ENCODE peak calls at places on chromosomes 7 and 10, in four cellular contexts. Q is activated T-helper 1 cell treated with anti-CD3 and anti-CD28 coated beads, Interleukin-2, amount 50 U/mL, for 16 hours; J is NCI-H1417; L is CD4-positive, CD25-positive, alpha-beta regulatory T cell. E is an unnamed sample.
A peak's percentile ranks its signal among the peaks of the same experiment; 100 is the strongest.

GRCh38 chr10:44069573-44069972 is 315.3 kb downstream of the CXCL12 start:
- DNase-seq in Q (no peak), J (no peak), L (no peak), E (no peak)

GRCh38 chr10:28200804-28201203 is 102.1 kb downstream of the MPP7 start:
- DNase-seq in Q (no peak), J (no peak), L (no peak), E (no peak)

GRCh38 chr7:102425639-102426267 is 7.6 kb upstream of the ORAI2 start:
- DNase-seq in Q (peak; percentile 62), J (no peak), L (peak; percentile 90), E (no peak)

GRCh38 chr7:36396150-36396549 is 6.5 kb downstream of the ANLN start:
- DNase-seq in Q (no peak), J (no peak), L (peak; percentile 9), E (no peak)

GRCh38 chr10:88926484-88927249 is 25.9 kb downstream of the ACTA2 start:
- DNase-seq in Q (no peak), J (no peak), L (no peak), E (no peak)

GRCh38 chr10:8416192-8416701 is 361.8 kb downstream of the GATA3 start:
- DNase-seq in Q (no peak), J (no peak), L (peak; percentile 26), E (no peak)

GRCh38 chr10:85641479-85641967 is 725.1 kb downstream of the GRID1 start:
- DNase-seq in Q (no peak), J (no peak), L (no peak), E (no peak)

GRCh38 chr10:34607894-34608293 is 207.2 kb downstream of the PARD3 start:
- DNase-seq in Q (no peak), J (no peak), L (no peak), E (no peak)

GRCh38 chr10:102550636-102551210 is 47.0 kb downstream of the SUFU start:
- DNase-seq in Q (no peak), J (no peak), L (no peak), E (no peak)

GRCh38 chr7:134298902-134299683 is 17.6 kb downstream of the SLC35B4 start:
- DNase-seq in Q (no peak), J (no peak), L (no peak), E (peak; percentile 49)

GRCh38 chr7:105934577-105935185 is 28.4 kb upstream of the CDHR3 start:
- DNase-seq in Q (no peak), J (peak; percentile 27), L (peak; percentile 27), E (peak; percentile 57)

GRCh38 chr10:81116201-81116600 is 578.5 kb downstream of the SH2D4B start:
- DNase-seq in Q (no peak), J (no peak), L (no peak), E (no peak)

GRCh38 chr10:33791295-33791694 is 456.8 kb upstream of the NRP1 start:
- DNase-seq in Q (no peak), J (no peak), L (no peak), E (no peak)

GRCh38 chr10:19411119-19411518 is 362.5 kb downstream of the MALRD1 start:
- DNase-seq in Q (no peak), J (no peak), L (no peak), E (no peak)

GRCh38 chr10:117441812-117442443 is 66.7 kb upstream of the PDZD8 start:
- DNase-seq in Q (no peak), J (no peak), L (no peak), E (no peak)

GRCh38 chr10:29658984-29659769 is 24.4 kb upstream of the SVIL start:
- DNase-seq in Q (no peak), J (no peak), L (peak; percentile 82), E (peak; percentile 40)

GRCh38 chr7:28700790-28701203 is 257.3 kb downstream of the TRIL start:
- DNase-seq in Q (no peak), J (peak; percentile 36), L (no peak), E (peak; percentile 14)

GRCh38 chr10:132545659-132546367 is 8.2 kb downstream of the INPP5A start:
- DNase-seq in Q (no peak), J (no peak), L (no peak), E (no peak)

GRCh38 chr10:43685744-43686143 is 37.1 kb upstream of the ZNF32 start:
- DNase-seq in Q (no peak), J (no peak), L (no peak), E (no peak)

GRCh38 chr10:1022413-1022812 is 3.2 kb downstream of the IDI2 start:
- DNase-seq in Q (no peak), J (no peak), L (no peak), E (no peak)